ENCODE peak calls at places on chromosomes 1 and 21, in four cellular contexts. M is adrenal gland, H is uterus, T is AG04450. F is an unnamed sample.

GRCh38 chr21:29870814-29871213 is 69.0 kb downstream of the GRIK1 start:
- DNase-seq in M (no peak), H (no peak), T (no peak), F (no peak)

GRCh38 chr1:40257313-40257687 is 736 bp upstream of the ZMPSTE24 start:
- DNase-seq in M (no peak), H (no peak), T (no peak), F (no peak)

GRCh38 chr1:90246069-90246468 is 251.2 kb downstream of the ZNF326 start:
- DNase-seq in M (no peak), H (no peak), T (no peak), F (no peak)

GRCh38 chr1:176515310-176515709 is 52.3 kb downstream of the PAPPA2 start:
- DNase-seq in M (peak; percentile 20), H (no peak), T (no peak), F (no peak)

GRCh38 chr21:46156378-46156645 is 933 bp upstream of the FTCD start:
- DNase-seq in M (no peak), H (no peak), T (no peak), F (peak; percentile 14)

GRCh38 chr21:45004481-45005263 is 64.8 kb downstream of the SLX9 start:
- DNase-seq in M (no peak), H (peak; percentile 13), T (no peak), F (no peak)

GRCh38 chr1:112990271-112990670 is 34.3 kb upstream of the SLC16A1 start:
- DNase-seq in M (no peak), H (no peak), T (no peak), F (no peak)

GRCh38 chr1:186102107-186102506 is 272.9 kb downstream of the TPR start:
- DNase-seq in M (no peak), H (no peak), T (no peak), F (no peak)

GRCh38 chr1:98949166-98949565 is 55.5 kb downstream of the PLPPR5 start:
- DNase-seq in M (no peak), H (no peak), T (no peak), F (no peak)

GRCh38 chr21:42560517-42561179 is 47.0 kb downstream of the SLC37A1 start:
- DNase-seq in M (no peak), H (no peak), T (no peak), F (no peak)

GRCh38 chr1:215824245-215824644 is 257.1 kb downstream of the KCTD3 start:
- DNase-seq in M (no peak), H (no peak), T (no peak), F (no peak)

GRCh38 chr1:152413909-152414308 is at the start of gene CRNN:
- DNase-seq in M (no peak), H (no peak), T (no peak), F (no peak)

GRCh38 chr1:228284148-228284495 is 76.3 kb downstream of the OBSCN start:
- DNase-seq in M (no peak), H (no peak), T (no peak), F (no peak)

GRCh38 chr1:196877964-196878363 is 9.9 kb upstream of the CFHR4 start:
- DNase-seq in M (no peak), H (no peak), T (no peak), F (peak; percentile 27)

GRCh38 chr1:96683931-96684330 is 37.7 kb upstream of the PTBP2 start:
- DNase-seq in M (no peak), H (no peak), T (no peak), F (no peak)

GRCh38 chr1:54994355-54994990 is 4.3 kb upstream of the BSND start:
- DNase-seq in M (no peak), H (no peak), T (no peak), F (no peak)

GRCh38 chr1:177432897-177433296 is 262.1 kb downstream of the BRINP2 start:
- DNase-seq in M (no peak), H (no peak), T (no peak), F (no peak)

GRCh38 chr1:14598007-14598497 is 433 bp upstream of the KAZN start:
- DNase-seq in M (no peak), H (no peak), T (no peak), F (no peak)

GRCh38 chr1:14598498-14599172 is at the start of gene KAZN:
- DNase-seq in M (peak; percentile 17), H (no peak), T (no peak), F (peak; percentile 28)

GRCh38 chr1:14600405-14601150 is 2.1 kb downstream of the KAZN start:
- DNase-seq in M (no peak), H (no peak), T (no peak), F (no peak)

GRCh38 chr1:14599787-14600186 is 1.3 kb downstream of the KAZN start:
- DNase-seq in M (no peak), H (no peak), T (no peak), F (no peak)

GRCh38 chr1:14599173-14599754 is 779 bp downstream of the KAZN start:
- DNase-seq in M (no peak), H (no peak), T (no peak), F (peak; percentile 19)
- H3K4me3 ChIP-seq in M (no peak overlapping the region), H (no peak overlapping the region), T (no peak overlapping the region), F (peak overlapping the region; percentile 41)

DNA sequence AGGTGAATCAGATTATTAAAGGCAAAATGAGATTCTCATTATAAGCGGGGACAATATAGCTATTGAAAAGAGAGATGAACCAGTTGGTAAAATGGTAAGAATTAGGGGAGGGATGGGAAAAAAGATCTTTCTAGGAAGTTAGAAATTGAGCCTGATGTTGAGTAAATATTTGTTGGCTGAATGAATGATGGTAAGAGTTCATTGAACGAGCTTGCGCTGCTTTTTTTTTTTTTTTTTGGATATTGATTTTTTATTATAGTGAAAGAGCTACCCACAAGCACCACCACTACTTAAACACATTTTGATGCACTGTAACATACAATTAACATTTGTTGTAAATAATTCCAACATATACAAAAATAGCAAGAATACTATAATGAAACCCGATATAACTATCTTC is 1.1 kb upstream of the GCLM start:
- DNase-seq in M (no peak), H (no peak), T (no peak), F (no peak)
- H3K4me3 ChIP-seq in M (no peak overlapping the region), H (no peak overlapping the region), T (no peak overlapping the region), F (peak overlapping the region; percentile 75)

DNA sequence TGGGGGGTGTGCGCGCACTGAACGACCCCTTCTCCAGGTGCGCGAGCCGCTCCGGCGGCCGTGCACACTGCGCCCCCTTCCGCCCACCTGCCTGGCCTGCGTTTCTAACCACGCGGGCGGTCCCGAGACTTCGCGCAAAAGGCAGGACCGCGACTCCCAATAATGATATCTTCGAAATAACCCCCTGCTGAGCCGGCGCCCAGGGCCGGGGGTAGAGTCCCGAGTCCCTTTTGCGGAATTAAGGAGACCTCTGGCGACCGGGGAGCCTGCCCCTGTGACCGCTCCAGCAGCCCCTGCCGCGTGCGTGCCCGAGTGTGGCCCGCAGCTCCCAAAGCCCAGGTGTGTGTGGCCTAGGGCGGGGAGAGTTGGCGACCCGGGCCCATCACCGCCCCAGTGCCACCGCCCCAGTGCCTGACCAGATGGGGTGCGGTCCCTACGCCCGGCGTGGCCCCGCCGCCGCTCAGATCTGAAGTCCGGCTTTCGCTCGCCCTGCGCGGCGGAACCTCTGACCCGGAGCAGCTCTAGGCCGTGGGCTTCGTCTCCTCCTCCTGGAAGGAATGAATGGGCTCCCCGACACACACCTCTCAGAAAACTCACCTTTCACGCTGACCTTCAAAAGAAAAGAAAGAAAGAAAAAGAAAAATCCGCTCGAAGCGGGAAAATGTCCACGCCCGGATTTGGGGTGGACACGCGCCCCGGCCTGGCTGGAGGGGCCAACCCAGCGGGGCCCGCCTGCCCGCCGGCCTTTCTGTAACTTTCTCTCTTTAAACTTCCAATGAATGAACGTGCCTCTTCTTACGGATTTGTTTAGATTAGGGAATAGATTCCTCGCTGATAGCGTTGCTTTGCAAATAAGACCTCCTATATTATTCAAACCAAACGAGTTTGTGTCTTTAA is 5.5 kb upstream of the SIM2 start:
- DNase-seq in M (no peak), H (no peak), T (no peak), F (no peak)
- H3K4me3 ChIP-seq in M (no peak overlapping the region), H (no peak overlapping the region), T (no peak overlapping the region), F (no peak overlapping the region)

GRCh38 chr1:203453616-203454015 is 22.0 kb upstream of the PRELP start:
- DNase-seq in M (no peak), H (no peak), T (no peak), F (no peak)

GRCh38 chr1:203450016-203450415 is 25.6 kb upstream of the PRELP start:
- DNase-seq in M (no peak), H (no peak), T (no peak), F (no peak)

GRCh38 chr1:203453016-203453415 is 22.6 kb upstream of the PRELP start:
- DNase-seq in M (no peak), H (no peak), T (no peak), F (no peak)

GRCh38 chr1:203450541-203451149 is 25.0 kb upstream of the PRELP start:
- DNase-seq in M (no peak), H (no peak), T (no peak), F (no peak)

DNA sequence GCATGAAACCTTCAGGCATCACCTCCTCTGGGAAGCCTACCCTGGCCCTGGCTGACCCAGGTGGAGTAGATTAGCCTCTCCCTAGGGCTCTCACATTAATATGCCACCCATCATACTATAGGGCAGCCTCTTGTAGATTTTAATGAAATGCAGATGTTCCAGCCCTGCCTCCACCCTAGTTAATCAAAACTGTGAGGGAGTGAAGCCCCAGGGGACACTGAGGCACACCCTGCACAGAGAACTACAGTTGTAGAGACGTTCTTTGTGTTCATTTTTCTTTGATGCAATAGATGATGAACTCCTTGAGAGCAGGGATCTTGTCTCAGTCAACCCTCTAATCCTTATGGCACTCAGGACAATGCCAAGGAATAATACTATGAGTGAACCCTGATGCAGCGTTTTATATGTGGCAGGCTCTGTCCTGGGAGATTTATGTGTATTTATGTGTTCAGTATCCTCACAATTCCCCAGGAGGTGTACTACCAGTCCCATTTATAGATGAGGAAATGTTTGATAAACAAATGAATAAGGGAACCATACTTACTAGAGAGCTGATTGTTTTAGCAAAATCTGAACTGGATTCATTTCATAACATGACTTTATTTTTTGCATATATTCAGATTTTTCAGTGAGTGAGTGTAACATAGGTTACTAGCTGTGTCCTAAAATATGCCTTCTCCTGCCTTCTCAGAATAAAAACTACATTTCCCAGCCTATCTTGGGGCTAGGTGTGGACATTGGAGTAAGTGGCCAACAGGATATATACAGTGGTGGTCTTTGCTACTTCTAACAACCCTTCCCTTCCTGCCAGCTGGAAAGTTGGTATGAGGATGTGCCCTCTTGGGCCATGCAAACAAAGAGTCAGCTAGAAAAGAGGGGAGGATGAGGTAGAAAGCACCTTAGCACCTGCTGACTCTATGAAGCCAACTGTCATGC is 23.5 kb upstream of the PRELP start:
- DNase-seq in M (no peak), H (no peak), T (no peak), F (no peak)
- H3K4me3 ChIP-seq in M (no peak overlapping the region), H (no peak overlapping the region), T (no peak overlapping the region), F (no peak overlapping the region)